ENCODE peak calls at places on chromosomes 2 and 18, in nine cellular contexts. One of them, this sample, is unnamed.

GRCh38 chr2:141529674-141530073 is 601.1 kb downstream of the LRP1B start:
- DNase-seq in neural progenitor cell: no peak
- DNase-seq in endodermal cell: no peak
- DNase-seq in colonic mucosa: no peak
- DNase-seq in DND-41: no peak
- DNase-seq in NT2/D1: no peak
- DNase-seq in IMR-90: no peak
- DNase-seq in HepG2: no peak
- DNase-seq in astrocyte: no peak
- DNase-seq in this sample: no peak

GRCh38 chr2:202050652-202051051 is 17.0 kb downstream of the FZD7 start:
- DNase-seq in neural progenitor cell: no peak
- DNase-seq in endodermal cell: no peak
- DNase-seq in colonic mucosa: no peak
- DNase-seq in DND-41: no peak
- DNase-seq in NT2/D1: no peak
- DNase-seq in IMR-90: no peak
- DNase-seq in HepG2: no peak
- DNase-seq in astrocyte: no peak
- DNase-seq in this sample: no peak

GRCh38 chr2:225820828-225821227 is 421.3 kb downstream of the NYAP2 start:
- DNase-seq in neural progenitor cell: no peak
- DNase-seq in endodermal cell: no peak
- DNase-seq in colonic mucosa: no peak
- DNase-seq in DND-41: no peak
- DNase-seq in NT2/D1: no peak
- DNase-seq in IMR-90: no peak
- DNase-seq in HepG2: no peak
- DNase-seq in astrocyte: no peak
- DNase-seq in this sample: no peak

GRCh38 chr2:169106563-169107545 is 37.5 kb downstream of the DHRS9 start:
- DNase-seq in neural progenitor cell: no peak
- DNase-seq in endodermal cell: no peak
- DNase-seq in colonic mucosa: no peak
- DNase-seq in DND-41: no peak
- DNase-seq in NT2/D1: no peak
- DNase-seq in IMR-90: no peak
- DNase-seq in HepG2: no peak
- DNase-seq in astrocyte: no peak
- DNase-seq in this sample: no peak

GRCh38 chr18:8660316-8660715 is 45.0 kb upstream of the MTCL1 start:
- DNase-seq in neural progenitor cell: no peak
- DNase-seq in endodermal cell: no peak
- DNase-seq in colonic mucosa: no peak
- DNase-seq in DND-41: no peak
- DNase-seq in NT2/D1: no peak
- DNase-seq in IMR-90: peak; percentile 18
- DNase-seq in HepG2: no peak
- DNase-seq in astrocyte: no peak
- DNase-seq in this sample: no peak

GRCh38 chr2:18910843-18911242 is 321.5 kb upstream of the NT5C1B start:
- DNase-seq in neural progenitor cell: no peak
- DNase-seq in endodermal cell: peak; percentile 63
- DNase-seq in colonic mucosa: no peak
- DNase-seq in DND-41: no peak
- DNase-seq in NT2/D1: no peak
- DNase-seq in IMR-90: peak; percentile 74
- DNase-seq in HepG2: no peak
- DNase-seq in astrocyte: peak; percentile 82
- DNase-seq in this sample: peak; percentile 2

GRCh38 chr2:10303174-10303633 is 500 bp downstream of the HPCAL1 start:
- DNase-seq in neural progenitor cell: peak; percentile 41
- DNase-seq in endodermal cell: no peak
- DNase-seq in colonic mucosa: peak; percentile 49
- DNase-seq in DND-41: no peak
- DNase-seq in NT2/D1: no peak
- DNase-seq in IMR-90: no peak
- DNase-seq in HepG2: no peak
- DNase-seq in astrocyte: no peak
- DNase-seq in this sample: no peak

GRCh38 chr18:60372598-60372997 is at the start of gene MC4R:
- DNase-seq in neural progenitor cell: peak; percentile 30
- DNase-seq in endodermal cell: peak; percentile 71
- DNase-seq in colonic mucosa: peak; percentile 18
- DNase-seq in DND-41: peak; percentile 73
- DNase-seq in NT2/D1: no peak
- DNase-seq in IMR-90: peak; percentile 82
- DNase-seq in HepG2: no peak
- DNase-seq in astrocyte: peak; percentile 74
- DNase-seq in this sample: peak; percentile 48

GRCh38 chr18:38933322-38933721 is 1367.7 kb upstream of the CELF4 start:
- DNase-seq in neural progenitor cell: no peak
- DNase-seq in endodermal cell: no peak
- DNase-seq in colonic mucosa: no peak
- DNase-seq in DND-41: no peak
- DNase-seq in NT2/D1: no peak
- DNase-seq in IMR-90: no peak
- DNase-seq in HepG2: no peak
- DNase-seq in astrocyte: no peak
- DNase-seq in this sample: no peak

GRCh38 chr18:77448046-77448445 is 198.4 kb downstream of the GALR1 start:
- DNase-seq in neural progenitor cell: no peak
- DNase-seq in endodermal cell: no peak
- DNase-seq in colonic mucosa: no peak
- DNase-seq in DND-41: no peak
- DNase-seq in NT2/D1: no peak
- DNase-seq in IMR-90: no peak
- DNase-seq in HepG2: no peak
- DNase-seq in astrocyte: no peak
- DNase-seq in this sample: no peak

GRCh38 chr2:155062250-155062985 is 363.9 kb downstream of the KCNJ3 start:
- DNase-seq in neural progenitor cell: no peak
- DNase-seq in endodermal cell: no peak
- DNase-seq in colonic mucosa: no peak
- DNase-seq in DND-41: no peak
- DNase-seq in NT2/D1: no peak
- DNase-seq in IMR-90: no peak
- DNase-seq in HepG2: peak; percentile 10
- DNase-seq in astrocyte: no peak
- DNase-seq in this sample: no peak

GRCh38 chr2:196131949-196132925 is 39.1 kb downstream of the STK17B start:
- DNase-seq in neural progenitor cell: peak; percentile 11
- DNase-seq in endodermal cell: peak; percentile 68
- DNase-seq in colonic mucosa: no peak
- DNase-seq in DND-41: peak; percentile 82
- DNase-seq in NT2/D1: no peak
- DNase-seq in IMR-90: peak; percentile 25
- DNase-seq in HepG2: no peak
- DNase-seq in astrocyte: peak; percentile 23
- DNase-seq in this sample: no peak

GRCh38 chr2:127649100-127649611 is 3.2 kb downstream of the GPR17 start:
- DNase-seq in neural progenitor cell: no peak
- DNase-seq in endodermal cell: no peak
- DNase-seq in colonic mucosa: no peak
- DNase-seq in DND-41: peak; percentile 73
- DNase-seq in NT2/D1: no peak
- DNase-seq in IMR-90: no peak
- DNase-seq in HepG2: no peak
- DNase-seq in astrocyte: no peak
- DNase-seq in this sample: no peak

GRCh38 chr2:241810304-241811208 is 1.6 kb downstream of the NEU4 start:
- DNase-seq in neural progenitor cell: no peak
- DNase-seq in endodermal cell: peak; percentile 50
- DNase-seq in colonic mucosa: peak; percentile 20
- DNase-seq in DND-41: no peak
- DNase-seq in NT2/D1: no peak
- DNase-seq in IMR-90: no peak
- DNase-seq in HepG2: no peak
- DNase-seq in astrocyte: no peak
- DNase-seq in this sample: no peak

GRCh38 chr18:35185771-35186170 is 55.1 kb upstream of the ZNF397 start:
- DNase-seq in neural progenitor cell: no peak
- DNase-seq in endodermal cell: no peak
- DNase-seq in colonic mucosa: no peak
- DNase-seq in DND-41: no peak
- DNase-seq in NT2/D1: no peak
- DNase-seq in IMR-90: no peak
- DNase-seq in HepG2: no peak
- DNase-seq in astrocyte: no peak
- DNase-seq in this sample: no peak

GRCh38 chr2:65605427-65606058 is 173.1 kb upstream of the SPRED2 start:
- DNase-seq in neural progenitor cell: no peak
- DNase-seq in endodermal cell: peak; percentile 41
- DNase-seq in colonic mucosa: no peak
- DNase-seq in DND-41: no peak
- DNase-seq in NT2/D1: no peak
- DNase-seq in IMR-90: no peak
- DNase-seq in HepG2: no peak
- DNase-seq in astrocyte: no peak
- DNase-seq in this sample: no peak
- H3K9ac ChIP-seq in neural progenitor cell: no peak overlapping the region
- H3K9ac ChIP-seq in endodermal cell: no peak overlapping the region
- H3K9ac ChIP-seq in colonic mucosa: no peak overlapping the region
- H3K9ac ChIP-seq in DND-41: no peak overlapping the region
- H3K9ac ChIP-seq in NT2/D1: no peak overlapping the region
- H3K9ac ChIP-seq in IMR-90: no peak overlapping the region
- H3K9ac ChIP-seq in HepG2: no peak overlapping the region
- H3K9ac ChIP-seq in astrocyte: no peak overlapping the region
- H3K9ac ChIP-seq in this sample: no peak overlapping the region

GRCh38 chr2:25246001-25246400 is 77.6 kb upstream of the POMC start:
- DNase-seq in neural progenitor cell: no peak
- DNase-seq in endodermal cell: no peak
- DNase-seq in colonic mucosa: no peak
- DNase-seq in DND-41: no peak
- DNase-seq in NT2/D1: no peak
- DNase-seq in IMR-90: no peak
- DNase-seq in HepG2: no peak
- DNase-seq in astrocyte: no peak
- DNase-seq in this sample: no peak

GRCh38 chr2:25249785-25250184 is 81.4 kb upstream of the POMC start:
- DNase-seq in neural progenitor cell: no peak
- DNase-seq in endodermal cell: no peak
- DNase-seq in colonic mucosa: no peak
- DNase-seq in DND-41: no peak
- DNase-seq in NT2/D1: no peak
- DNase-seq in IMR-90: no peak
- DNase-seq in HepG2: no peak
- DNase-seq in astrocyte: peak; percentile 4
- DNase-seq in this sample: no peak

GRCh38 chr2:25246558-25247290 is 78.3 kb upstream of the POMC start:
- DNase-seq in neural progenitor cell: no peak
- DNase-seq in endodermal cell: no peak
- DNase-seq in colonic mucosa: no peak
- DNase-seq in DND-41: no peak
- DNase-seq in NT2/D1: no peak
- DNase-seq in IMR-90: no peak
- DNase-seq in HepG2: no peak
- DNase-seq in astrocyte: no peak
- DNase-seq in this sample: no peak

GRCh38 chr2:25250331-25251031 is 82.1 kb upstream of the POMC start:
- DNase-seq in neural progenitor cell: peak; percentile 48
- DNase-seq in endodermal cell: peak; percentile 72
- DNase-seq in colonic mucosa: no peak
- DNase-seq in DND-41: no peak
- DNase-seq in NT2/D1: no peak
- DNase-seq in IMR-90: peak; percentile 92
- DNase-seq in HepG2: no peak
- DNase-seq in astrocyte: peak; percentile 86
- DNase-seq in this sample: no peak

GRCh38 chr2:25247792-25248512 is 79.6 kb upstream of the POMC start:
- DNase-seq in neural progenitor cell: no peak
- DNase-seq in endodermal cell: no peak
- DNase-seq in colonic mucosa: no peak
- DNase-seq in DND-41: no peak
- DNase-seq in NT2/D1: no peak
- DNase-seq in IMR-90: no peak
- DNase-seq in HepG2: peak; percentile 42
- DNase-seq in astrocyte: no peak
- DNase-seq in this sample: no peak
- H3K9ac ChIP-seq in neural progenitor cell: no peak overlapping the region
- H3K9ac ChIP-seq in endodermal cell: no peak overlapping the region
- H3K9ac ChIP-seq in colonic mucosa: no peak overlapping the region
- H3K9ac ChIP-seq in DND-41: no peak overlapping the region
- H3K9ac ChIP-seq in NT2/D1: peak overlapping the region; percentile 10
- H3K9ac ChIP-seq in IMR-90: no peak overlapping the region
- H3K9ac ChIP-seq in HepG2: no peak overlapping the region
- H3K9ac ChIP-seq in astrocyte: no peak overlapping the region
- H3K9ac ChIP-seq in this sample: no peak overlapping the region

DNA sequence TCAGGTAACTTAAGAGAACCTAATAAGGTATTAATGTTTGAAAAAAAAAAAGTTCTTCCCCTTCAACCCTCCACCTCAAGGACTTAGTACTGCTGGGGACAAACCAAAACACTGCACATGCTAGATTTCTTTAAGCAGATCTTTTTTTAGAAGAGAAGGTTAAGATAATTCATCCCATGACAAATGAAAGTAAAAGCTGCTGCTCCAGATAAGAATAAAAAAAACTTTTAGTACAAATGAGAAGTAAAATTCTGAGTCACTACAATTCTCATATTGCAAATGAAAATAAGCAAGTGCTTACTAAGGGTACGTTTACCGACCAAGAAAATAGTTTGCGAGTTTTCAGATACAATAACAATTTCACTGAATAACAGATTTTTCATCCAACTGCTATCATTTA is 8.9 kb downstream of the STAM2 start:
- DNase-seq in neural progenitor cell: no peak
- DNase-seq in endodermal cell: no peak
- DNase-seq in colonic mucosa: no peak
- DNase-seq in DND-41: no peak
- DNase-seq in NT2/D1: no peak
- DNase-seq in IMR-90: peak; percentile 81
- DNase-seq in HepG2: no peak
- DNase-seq in astrocyte: peak; percentile 65
- DNase-seq in this sample: no peak
- H3K9ac ChIP-seq in neural progenitor cell: no peak overlapping the region
- H3K9ac ChIP-seq in endodermal cell: no peak overlapping the region
- H3K9ac ChIP-seq in colonic mucosa: no peak overlapping the region
- H3K9ac ChIP-seq in DND-41: no peak overlapping the region
- H3K9ac ChIP-seq in NT2/D1: no peak overlapping the region
- H3K9ac ChIP-seq in IMR-90: no peak overlapping the region
- H3K9ac ChIP-seq in HepG2: no peak overlapping the region
- H3K9ac ChIP-seq in astrocyte: no peak overlapping the region
- H3K9ac ChIP-seq in this sample: no peak overlapping the region

DNA sequence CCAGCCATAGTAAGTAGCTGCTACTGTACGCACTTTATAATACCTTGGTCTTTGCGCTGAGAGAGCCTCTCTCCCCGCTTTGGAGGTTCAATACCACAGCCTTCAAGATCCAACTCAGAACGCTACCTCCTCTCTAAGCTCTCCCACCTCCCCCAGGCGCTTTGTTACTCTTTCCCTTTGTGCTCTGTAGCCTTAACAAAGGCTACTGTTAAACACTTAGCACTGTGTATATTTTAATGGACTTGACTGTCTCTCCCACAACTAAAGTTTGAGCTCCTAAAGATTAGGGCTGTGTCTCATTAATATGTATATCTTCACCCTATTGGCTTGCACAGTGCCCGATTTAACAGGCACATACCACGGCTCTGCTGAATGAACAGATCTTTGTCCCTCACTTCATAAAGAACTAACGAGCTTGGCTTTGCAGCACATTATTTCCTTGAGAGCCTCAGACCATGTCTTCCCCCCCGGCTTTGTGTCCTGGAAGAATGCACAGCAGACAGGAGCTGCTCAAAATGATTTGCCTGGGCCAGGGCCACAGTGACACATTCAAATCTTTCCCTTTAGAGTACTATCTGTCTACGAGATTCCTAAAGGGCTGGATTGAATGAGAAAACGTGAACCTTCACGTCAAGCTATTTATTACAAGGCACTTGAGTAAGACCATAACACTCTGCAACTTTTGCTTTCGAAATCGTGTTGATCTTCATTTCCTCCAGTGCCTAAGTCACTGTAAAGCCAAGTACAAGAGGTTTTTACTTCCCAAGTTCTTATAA is 22.1 kb downstream of the ABHD3 start:
- DNase-seq in neural progenitor cell: peak; percentile 68
- DNase-seq in endodermal cell: no peak
- DNase-seq in colonic mucosa: no peak
- DNase-seq in DND-41: no peak
- DNase-seq in NT2/D1: no peak
- DNase-seq in IMR-90: peak; percentile 67
- DNase-seq in HepG2: no peak
- DNase-seq in astrocyte: peak; percentile 75
- DNase-seq in this sample: no peak
- H3K9ac ChIP-seq in neural progenitor cell: no peak overlapping the region
- H3K9ac ChIP-seq in endodermal cell: no peak overlapping the region
- H3K9ac ChIP-seq in colonic mucosa: peak overlapping the region; percentile 83
- H3K9ac ChIP-seq in DND-41: peak overlapping the region; percentile 41
- H3K9ac ChIP-seq in NT2/D1: no peak overlapping the region
- H3K9ac ChIP-seq in IMR-90: peak overlapping the region; percentile 62
- H3K9ac ChIP-seq in HepG2: no peak overlapping the region
- H3K9ac ChIP-seq in astrocyte: peak overlapping the region; percentile 75
- H3K9ac ChIP-seq in this sample: no peak overlapping the region